ENCODE peak calls at places on chromosomes 5 and 9, in eight cellular contexts. P is body of pancreas; R is mesendoderm; M is astrocyte of the spinal cord; G is heart left ventricle; K is GM23248; J is CD8-positive, alpha-beta memory T cell; L is AG10803. B is an unnamed sample.
A peak's percentile ranks its signal among the peaks of the same experiment; 100 is the strongest.

GRCh38 chr5:41370482-41370881 is 139.9 kb downstream of the PLCXD3 start:
- DNase-seq in J (no peak), M (no peak), L (no peak), P (no peak), R (peak; percentile 35), K (no peak), G (no peak), B (no peak)

GRCh38 chr5:114296191-114296590 is 65.7 kb upstream of the KCNN2 start:
- DNase-seq in K (no peak), L (no peak), G (no peak), R (no peak), M (no peak), J (no peak), P (no peak), B (no peak)

GRCh38 chr5:6085461-6085860 is 292.9 kb downstream of the MED10 start:
- DNase-seq in J (no peak), R (no peak), G (no peak), M (no peak), P (no peak), L (no peak), K (no peak), B (no peak)

GRCh38 chr9:90868555-90868954 is 66.9 kb downstream of the SYK start:
- DNase-seq in G (no peak), K (no peak), M (no peak), P (no peak), R (no peak), L (no peak), J (no peak), B (no peak)

GRCh38 chr9:36486933-36487481 is 85.7 kb upstream of the MELK start:
- DNase-seq in L (no peak), P (peak; percentile 66), R (peak; percentile 81), J (peak; percentile 77), G (peak; percentile 66), K (peak; percentile 60), M (peak; percentile 8), B (peak; percentile 60)

GRCh38 chr9:106921341-106921899 is 58.5 kb downstream of the ZNF462 start:
- DNase-seq in K (peak; percentile 59), L (peak; percentile 20), J (no peak), P (peak; percentile 68), R (peak; percentile 90), M (peak; percentile 80), G (peak; percentile 62), B (no peak)

GRCh38 chr9:107751522-107752235 is 262.1 kb upstream of the KLF4 start:
- DNase-seq in P (peak; percentile 36), R (peak; percentile 13), G (no peak), K (peak; percentile 86), J (no peak), M (peak; percentile 78), L (peak; percentile 84), B (no peak)

GRCh38 chr5:170844651-170845050 is 17.2 kb upstream of the RANBP17 start:
- DNase-seq in R (no peak), P (no peak), L (no peak), J (no peak), K (no peak), G (no peak), M (no peak), B (no peak)

GRCh38 chr5:129909225-129909624 is 5.0 kb downstream of the CHSY3 start:
- DNase-seq in K (no peak), P (no peak), J (no peak), G (no peak), M (no peak), L (no peak), R (no peak), B (no peak)

GRCh38 chr9:114285166-114285867 is 37.6 kb upstream of the ORM1 start:
- DNase-seq in R (peak; percentile 59), P (peak; percentile 44), K (peak; percentile 93), G (peak; percentile 14), L (peak; percentile 91), M (peak; percentile 96), J (peak; percentile 37), B (peak; percentile 79)

GRCh38 chr5:81006955-81007636 is 46.9 kb downstream of the RASGRF2 start:
- DNase-seq in M (no peak), G (no peak), R (no peak), J (peak; percentile 56), P (no peak), K (no peak), L (no peak), B (no peak)

GRCh38 chr9:2963307-2963706 is 119.4 kb upstream of the PUM3 start:
- DNase-seq in P (no peak), J (no peak), K (no peak), M (no peak), L (no peak), G (no peak), R (no peak), B (no peak)

GRCh38 chr5:88878976-88879375 is 4.0 kb downstream of the MEF2C start:
- DNase-seq in M (peak; percentile 36), R (no peak), G (no peak), J (no peak), P (no peak), L (peak; percentile 20), K (peak; percentile 60), B (no peak)

GRCh38 chr9:94829380-94830070 is 103.0 kb downstream of the AOPEP start:
- DNase-seq in P (no peak), M (no peak), R (no peak), K (no peak), G (no peak), L (no peak), J (no peak), B (no peak)

GRCh38 chr9:17793713-17794622 is 215.1 kb downstream of the SH3GL2 start:
- DNase-seq in P (peak; percentile 20), M (no peak), L (peak; percentile 4), G (no peak), R (peak; percentile 38), J (no peak), K (peak; percentile 32), B (no peak)

GRCh38 chr5:19806756-19807155 is 181.2 kb downstream of the CDH18 start:
- DNase-seq in K (no peak), L (no peak), R (no peak), P (no peak), M (no peak), G (no peak), J (no peak), B (no peak)

GRCh38 chr5:28084069-28084468 is 1045.7 kb upstream of the CDH9 start:
- DNase-seq in G (no peak), R (no peak), L (no peak), K (no peak), M (no peak), J (no peak), P (no peak), B (no peak)

GRCh38 chr9:136009516-136009915 is 48.3 kb upstream of the UBAC1 start:
- DNase-seq in J (no peak), M (no peak), R (no peak), K (no peak), G (no peak), P (no peak), L (no peak), B (no peak)

GRCh38 chr9:134128727-134129679 is 6.9 kb upstream of the WDR5 start:
- DNase-seq in M (no peak), L (no peak), K (no peak), R (no peak), J (no peak), G (no peak), P (no peak), B (no peak)

GRCh38 chr9:134922066-134922931 is 4.6 kb upstream of the FCN1 start:
- DNase-seq in G (peak; percentile 42), M (peak; percentile 1), P (peak; percentile 60), R (no peak), L (no peak), K (no peak), J (no peak), B (no peak)

GRCh38 chr5:23820764-23821471 is 313.5 kb downstream of the PRDM9 start:
- DNase-seq in K (peak; percentile 84), R (peak; percentile 47), M (peak; percentile 44), J (no peak), G (no peak), P (no peak), L (peak; percentile 18), B (no peak)

DNA sequence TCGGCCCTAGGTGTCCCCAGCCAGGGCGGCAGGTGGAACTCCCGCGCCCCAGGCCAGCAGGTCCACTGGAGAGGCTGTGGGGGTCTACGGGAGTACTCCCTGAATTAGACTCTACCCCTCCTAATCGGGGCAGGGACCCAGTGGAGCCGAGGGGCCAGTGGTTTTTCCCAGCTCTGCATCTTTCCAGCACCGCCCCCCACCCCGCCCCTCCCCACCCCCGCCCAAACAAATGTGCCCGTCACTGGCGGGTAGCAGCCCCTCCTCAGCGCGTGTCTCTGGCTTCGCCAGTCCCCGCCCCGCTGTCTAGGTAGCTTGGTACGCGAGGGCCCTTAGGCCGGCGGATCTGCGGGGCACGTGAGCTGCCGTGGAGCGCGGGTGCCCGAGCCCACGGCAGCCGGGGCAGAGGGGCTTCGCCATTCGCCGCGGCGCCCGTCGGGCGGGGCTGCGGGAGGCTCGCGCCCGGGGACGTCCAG is 7.0 kb downstream of the UNC5A start:
- DNase-seq in M (no peak), G (no peak), J (no peak), R (peak; percentile 42), K (no peak), L (no peak), P (no peak), B (no peak)
- H3K4me3 ChIP-seq in M (no peak overlapping the region), G (peak overlapping the region; percentile 46), J (no peak overlapping the region), R (no peak overlapping the region), K (peak overlapping the region; percentile 58), L (no peak overlapping the region), P (no peak overlapping the region), B (peak overlapping the region; percentile 20)

DNA sequence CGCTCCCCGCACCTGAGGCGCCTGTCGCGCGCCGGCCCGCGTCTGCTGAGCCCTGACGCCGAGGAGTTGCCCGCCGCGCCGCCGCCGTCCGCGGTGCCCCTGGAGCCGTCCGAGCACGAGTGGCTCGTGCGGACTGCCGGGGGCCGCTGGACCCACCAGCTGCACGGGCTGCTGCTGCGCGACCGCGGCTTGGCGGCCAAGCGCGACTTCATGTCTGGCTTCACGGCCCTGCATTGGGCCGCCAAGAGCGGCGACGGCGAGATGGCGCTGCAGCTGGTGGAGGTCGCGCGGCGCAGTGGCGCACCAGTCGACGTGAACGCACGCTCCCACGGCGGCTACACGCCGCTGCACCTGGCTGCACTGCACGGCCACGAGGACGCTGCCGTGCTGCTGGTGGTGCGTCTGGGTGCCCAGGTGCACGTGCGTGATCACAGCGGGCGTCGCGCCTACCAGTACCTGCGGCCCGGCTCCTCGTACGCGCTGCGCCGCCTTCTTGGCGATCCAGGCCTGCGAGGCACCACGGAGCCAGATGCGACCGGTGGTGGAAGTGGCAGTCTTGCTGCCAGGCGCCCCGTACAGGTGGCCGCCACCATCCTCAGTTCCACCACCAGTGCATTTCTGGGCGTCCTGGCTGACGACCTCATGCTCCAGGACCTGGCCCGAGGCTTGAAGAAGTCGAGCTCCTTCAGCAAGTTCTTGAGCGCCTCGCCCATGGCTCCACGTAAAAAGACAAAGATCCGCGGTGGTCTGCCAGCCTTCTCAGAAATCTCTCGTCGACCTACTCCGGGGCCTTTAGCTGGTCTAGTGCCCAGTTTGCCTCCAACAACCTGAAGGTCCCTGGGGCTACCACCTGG is 1.6 kb downstream of the SOWAHA start:
- DNase-seq in K (no peak), J (no peak), M (no peak), P (no peak), G (no peak), R (peak; percentile 65), L (no peak), B (no peak)
- H3K4me3 ChIP-seq in K (peak overlapping the region; percentile 34), J (no peak overlapping the region), M (no peak overlapping the region), P (no peak overlapping the region), G (peak overlapping the region; percentile 50), R (no peak overlapping the region), L (no peak overlapping the region), B (no peak overlapping the region)

GRCh38 chr5:145856285-145856818 is 16.5 kb downstream of the GRXCR2 start:
- DNase-seq in R (peak; percentile 91), G (peak; percentile 28), K (peak; percentile 83), P (peak; percentile 25), J (no peak), M (peak; percentile 63), L (peak; percentile 53), B (no peak)
- H3K4me3 ChIP-seq in R (no peak overlapping the region), G (peak overlapping the region; percentile 57), K (peak overlapping the region; percentile 49), P (no peak overlapping the region), J (no peak overlapping the region), M (no peak overlapping the region), L (peak overlapping the region; percentile 38), B (no peak overlapping the region)

GRCh38 chr5:4229866-4230265 is 634.2 kb downstream of the IRX1 start:
- DNase-seq in L (no peak), J (no peak), K (no peak), M (no peak), R (no peak), G (no peak), P (no peak), B (no peak)
- H3K4me3 ChIP-seq in L (no peak overlapping the region), J (no peak overlapping the region), K (no peak overlapping the region), M (no peak overlapping the region), R (no peak overlapping the region), G (no peak overlapping the region), P (no peak overlapping the region), B (no peak overlapping the region)